ENCODE peak calls at places on chromosomes 5 and 9, in eight cellular contexts. One of them, this sample, is unnamed.

GRCh38 chr5:139671096-139671841 is 23.1 kb downstream of the CXXC5 start:
- DNase-seq in NCI-H1092: no peak
- DNase-seq in stimulated activated CD4-positive, alpha-beta T cell treated with anti-CD3 and anti-CD28 coated beads, Interleukin-12 subunit alpha, Interleukin-12 subunit beta, amount 100 ng/mL, for 48 hours: no peak
- DNase-seq in HFFc6: no peak
- DNase-seq in heart left ventricle: no peak
- DNase-seq in fibroblast of lung: no peak
- DNase-seq in activated gamma-delta T cell treated with Interleukin-2 at 50 U/mL for 16 hours: no peak
- DNase-seq in dermis microvascular lymphatic vessel endothelial cell: no peak
- DNase-seq in this sample: no peak

GRCh38 chr5:156686816-156687215 is 163.3 kb upstream of the PPP1R2B start:
- DNase-seq in NCI-H1092: no peak
- DNase-seq in stimulated activated CD4-positive, alpha-beta T cell treated with anti-CD3 and anti-CD28 coated beads, Interleukin-12 subunit alpha, Interleukin-12 subunit beta, amount 100 ng/mL, for 48 hours: no peak
- DNase-seq in HFFc6: no peak
- DNase-seq in heart left ventricle: no peak
- DNase-seq in fibroblast of lung: no peak
- DNase-seq in activated gamma-delta T cell treated with Interleukin-2 at 50 U/mL for 16 hours: no peak
- DNase-seq in dermis microvascular lymphatic vessel endothelial cell: no peak
- DNase-seq in this sample: no peak

GRCh38 chr5:1410156-1411014 is 34.9 kb downstream of the SLC6A3 start:
- DNase-seq in NCI-H1092: no peak
- DNase-seq in stimulated activated CD4-positive, alpha-beta T cell treated with anti-CD3 and anti-CD28 coated beads, Interleukin-12 subunit alpha, Interleukin-12 subunit beta, amount 100 ng/mL, for 48 hours: no peak
- DNase-seq in HFFc6: no peak
- DNase-seq in heart left ventricle: no peak
- DNase-seq in fibroblast of lung: no peak
- DNase-seq in activated gamma-delta T cell treated with Interleukin-2 at 50 U/mL for 16 hours: no peak
- DNase-seq in dermis microvascular lymphatic vessel endothelial cell: no peak
- DNase-seq in this sample: no peak

GRCh38 chr9:122318284-122318683 is 52.5 kb upstream of the PTGS1 start:
- DNase-seq in NCI-H1092: no peak
- DNase-seq in stimulated activated CD4-positive, alpha-beta T cell treated with anti-CD3 and anti-CD28 coated beads, Interleukin-12 subunit alpha, Interleukin-12 subunit beta, amount 100 ng/mL, for 48 hours: no peak
- DNase-seq in HFFc6: no peak
- DNase-seq in heart left ventricle: peak
- DNase-seq in fibroblast of lung: peak
- DNase-seq in activated gamma-delta T cell treated with Interleukin-2 at 50 U/mL for 16 hours: no peak
- DNase-seq in dermis microvascular lymphatic vessel endothelial cell: no peak
- DNase-seq in this sample: peak

GRCh38 chr5:10760033-10760975 is 730 bp downstream of the DAP start:
- DNase-seq in NCI-H1092: peak
- DNase-seq in stimulated activated CD4-positive, alpha-beta T cell treated with anti-CD3 and anti-CD28 coated beads, Interleukin-12 subunit alpha, Interleukin-12 subunit beta, amount 100 ng/mL, for 48 hours: no peak
- DNase-seq in HFFc6: peak
- DNase-seq in heart left ventricle: peak
- DNase-seq in fibroblast of lung: peak
- DNase-seq in activated gamma-delta T cell treated with Interleukin-2 at 50 U/mL for 16 hours: no peak
- DNase-seq in dermis microvascular lymphatic vessel endothelial cell: peak
- DNase-seq in this sample: no peak

GRCh38 chr9:83062011-83062652 is 810 bp downstream of the RASEF start:
- DNase-seq in NCI-H1092: peak
- DNase-seq in stimulated activated CD4-positive, alpha-beta T cell treated with anti-CD3 and anti-CD28 coated beads, Interleukin-12 subunit alpha, Interleukin-12 subunit beta, amount 100 ng/mL, for 48 hours: no peak
- DNase-seq in HFFc6: no peak
- DNase-seq in heart left ventricle: no peak
- DNase-seq in fibroblast of lung: peak
- DNase-seq in activated gamma-delta T cell treated with Interleukin-2 at 50 U/mL for 16 hours: no peak
- DNase-seq in dermis microvascular lymphatic vessel endothelial cell: no peak
- DNase-seq in this sample: no peak

GRCh38 chr5:177552839-177553455 is 1.4 kb downstream of the FAM193B start:
- DNase-seq in NCI-H1092: no peak
- DNase-seq in stimulated activated CD4-positive, alpha-beta T cell treated with anti-CD3 and anti-CD28 coated beads, Interleukin-12 subunit alpha, Interleukin-12 subunit beta, amount 100 ng/mL, for 48 hours: no peak
- DNase-seq in HFFc6: no peak
- DNase-seq in heart left ventricle: no peak
- DNase-seq in fibroblast of lung: peak
- DNase-seq in activated gamma-delta T cell treated with Interleukin-2 at 50 U/mL for 16 hours: no peak
- DNase-seq in dermis microvascular lymphatic vessel endothelial cell: no peak
- DNase-seq in this sample: no peak

GRCh38 chr9:93684806-93685553 is 108.6 kb downstream of the PHF2 start:
- DNase-seq in NCI-H1092: no peak
- DNase-seq in stimulated activated CD4-positive, alpha-beta T cell treated with anti-CD3 and anti-CD28 coated beads, Interleukin-12 subunit alpha, Interleukin-12 subunit beta, amount 100 ng/mL, for 48 hours: no peak
- DNase-seq in HFFc6: no peak
- DNase-seq in heart left ventricle: no peak
- DNase-seq in fibroblast of lung: no peak
- DNase-seq in activated gamma-delta T cell treated with Interleukin-2 at 50 U/mL for 16 hours: no peak
- DNase-seq in dermis microvascular lymphatic vessel endothelial cell: no peak
- DNase-seq in this sample: no peak

GRCh38 chr5:157109744-157110143 is 900 bp upstream of the HAVCR2 start:
- DNase-seq in NCI-H1092: no peak
- DNase-seq in stimulated activated CD4-positive, alpha-beta T cell treated with anti-CD3 and anti-CD28 coated beads, Interleukin-12 subunit alpha, Interleukin-12 subunit beta, amount 100 ng/mL, for 48 hours: no peak
- DNase-seq in HFFc6: no peak
- DNase-seq in heart left ventricle: no peak
- DNase-seq in fibroblast of lung: no peak
- DNase-seq in activated gamma-delta T cell treated with Interleukin-2 at 50 U/mL for 16 hours: peak
- DNase-seq in dermis microvascular lymphatic vessel endothelial cell: no peak
- DNase-seq in this sample: no peak

GRCh38 chr9:93155716-93156474 is 21.8 kb upstream of the NINJ1 start:
- DNase-seq in NCI-H1092: no peak
- DNase-seq in stimulated activated CD4-positive, alpha-beta T cell treated with anti-CD3 and anti-CD28 coated beads, Interleukin-12 subunit alpha, Interleukin-12 subunit beta, amount 100 ng/mL, for 48 hours: no peak
- DNase-seq in HFFc6: no peak
- DNase-seq in heart left ventricle: no peak
- DNase-seq in fibroblast of lung: no peak
- DNase-seq in activated gamma-delta T cell treated with Interleukin-2 at 50 U/mL for 16 hours: no peak
- DNase-seq in dermis microvascular lymphatic vessel endothelial cell: no peak
- DNase-seq in this sample: no peak

GRCh38 chr9:38387751-38388150 is 4.8 kb upstream of the ALDH1B1 start:
- DNase-seq in NCI-H1092: no peak
- DNase-seq in stimulated activated CD4-positive, alpha-beta T cell treated with anti-CD3 and anti-CD28 coated beads, Interleukin-12 subunit alpha, Interleukin-12 subunit beta, amount 100 ng/mL, for 48 hours: no peak
- DNase-seq in HFFc6: no peak
- DNase-seq in heart left ventricle: no peak
- DNase-seq in fibroblast of lung: no peak
- DNase-seq in activated gamma-delta T cell treated with Interleukin-2 at 50 U/mL for 16 hours: no peak
- DNase-seq in dermis microvascular lymphatic vessel endothelial cell: no peak
- DNase-seq in this sample: no peak

GRCh38 chr5:161530700-161531099 is 15.8 kb downstream of the GABRB2 start:
- DNase-seq in NCI-H1092: no peak
- DNase-seq in stimulated activated CD4-positive, alpha-beta T cell treated with anti-CD3 and anti-CD28 coated beads, Interleukin-12 subunit alpha, Interleukin-12 subunit beta, amount 100 ng/mL, for 48 hours: no peak
- DNase-seq in HFFc6: no peak
- DNase-seq in heart left ventricle: no peak
- DNase-seq in fibroblast of lung: no peak
- DNase-seq in activated gamma-delta T cell treated with Interleukin-2 at 50 U/mL for 16 hours: no peak
- DNase-seq in dermis microvascular lymphatic vessel endothelial cell: no peak
- DNase-seq in this sample: no peak

GRCh38 chr5:90438100-90438499 is 28.5 kb upstream of the CETN3 start:
- DNase-seq in NCI-H1092: no peak
- DNase-seq in stimulated activated CD4-positive, alpha-beta T cell treated with anti-CD3 and anti-CD28 coated beads, Interleukin-12 subunit alpha, Interleukin-12 subunit beta, amount 100 ng/mL, for 48 hours: no peak
- DNase-seq in HFFc6: no peak
- DNase-seq in heart left ventricle: no peak
- DNase-seq in fibroblast of lung: no peak
- DNase-seq in activated gamma-delta T cell treated with Interleukin-2 at 50 U/mL for 16 hours: no peak
- DNase-seq in dermis microvascular lymphatic vessel endothelial cell: no peak
- DNase-seq in this sample: no peak

GRCh38 chr5:6915574-6915973 is 202.3 kb downstream of the TENT4A start:
- DNase-seq in NCI-H1092: no peak
- DNase-seq in stimulated activated CD4-positive, alpha-beta T cell treated with anti-CD3 and anti-CD28 coated beads, Interleukin-12 subunit alpha, Interleukin-12 subunit beta, amount 100 ng/mL, for 48 hours: no peak
- DNase-seq in HFFc6: no peak
- DNase-seq in heart left ventricle: no peak
- DNase-seq in fibroblast of lung: no peak
- DNase-seq in activated gamma-delta T cell treated with Interleukin-2 at 50 U/mL for 16 hours: no peak
- DNase-seq in dermis microvascular lymphatic vessel endothelial cell: no peak
- DNase-seq in this sample: no peak

GRCh38 chr9:86546712-86547111 is 192.5 kb upstream of the TUT7 start:
- DNase-seq in NCI-H1092: peak
- DNase-seq in stimulated activated CD4-positive, alpha-beta T cell treated with anti-CD3 and anti-CD28 coated beads, Interleukin-12 subunit alpha, Interleukin-12 subunit beta, amount 100 ng/mL, for 48 hours: no peak
- DNase-seq in HFFc6: no peak
- DNase-seq in heart left ventricle: no peak
- DNase-seq in fibroblast of lung: peak
- DNase-seq in activated gamma-delta T cell treated with Interleukin-2 at 50 U/mL for 16 hours: no peak
- DNase-seq in dermis microvascular lymphatic vessel endothelial cell: no peak
- DNase-seq in this sample: no peak

GRCh38 chr9:119868694-119869093 is 499.5 kb upstream of the BRINP1 start:
- DNase-seq in NCI-H1092: peak
- DNase-seq in stimulated activated CD4-positive, alpha-beta T cell treated with anti-CD3 and anti-CD28 coated beads, Interleukin-12 subunit alpha, Interleukin-12 subunit beta, amount 100 ng/mL, for 48 hours: no peak
- DNase-seq in HFFc6: no peak
- DNase-seq in heart left ventricle: no peak
- DNase-seq in fibroblast of lung: no peak
- DNase-seq in activated gamma-delta T cell treated with Interleukin-2 at 50 U/mL for 16 hours: no peak
- DNase-seq in dermis microvascular lymphatic vessel endothelial cell: no peak
- DNase-seq in this sample: no peak

GRCh38 chr9:6925841-6926240 is 168.1 kb downstream of the KDM4C start:
- DNase-seq in NCI-H1092: no peak
- DNase-seq in stimulated activated CD4-positive, alpha-beta T cell treated with anti-CD3 and anti-CD28 coated beads, Interleukin-12 subunit alpha, Interleukin-12 subunit beta, amount 100 ng/mL, for 48 hours: no peak
- DNase-seq in HFFc6: no peak
- DNase-seq in heart left ventricle: no peak
- DNase-seq in fibroblast of lung: no peak
- DNase-seq in activated gamma-delta T cell treated with Interleukin-2 at 50 U/mL for 16 hours: no peak
- DNase-seq in dermis microvascular lymphatic vessel endothelial cell: no peak
- DNase-seq in this sample: no peak

GRCh38 chr9:130208600-130209347 is 36.6 kb downstream of the NCS1 start:
- DNase-seq in NCI-H1092: no peak
- DNase-seq in stimulated activated CD4-positive, alpha-beta T cell treated with anti-CD3 and anti-CD28 coated beads, Interleukin-12 subunit alpha, Interleukin-12 subunit beta, amount 100 ng/mL, for 48 hours: no peak
- DNase-seq in HFFc6: no peak
- DNase-seq in heart left ventricle: no peak
- DNase-seq in fibroblast of lung: no peak
- DNase-seq in activated gamma-delta T cell treated with Interleukin-2 at 50 U/mL for 16 hours: no peak
- DNase-seq in dermis microvascular lymphatic vessel endothelial cell: no peak
- DNase-seq in this sample: no peak

GRCh38 chr9:12699529-12699928 is 6.3 kb downstream of the TYRP1 start:
- DNase-seq in NCI-H1092: no peak
- DNase-seq in stimulated activated CD4-positive, alpha-beta T cell treated with anti-CD3 and anti-CD28 coated beads, Interleukin-12 subunit alpha, Interleukin-12 subunit beta, amount 100 ng/mL, for 48 hours: no peak
- DNase-seq in HFFc6: peak
- DNase-seq in heart left ventricle: no peak
- DNase-seq in fibroblast of lung: peak
- DNase-seq in activated gamma-delta T cell treated with Interleukin-2 at 50 U/mL for 16 hours: no peak
- DNase-seq in dermis microvascular lymphatic vessel endothelial cell: peak
- DNase-seq in this sample: no peak

GRCh38 chr5:163384669-163385068 is 52.7 kb upstream of the CCNG1 start:
- DNase-seq in NCI-H1092: no peak
- DNase-seq in stimulated activated CD4-positive, alpha-beta T cell treated with anti-CD3 and anti-CD28 coated beads, Interleukin-12 subunit alpha, Interleukin-12 subunit beta, amount 100 ng/mL, for 48 hours: no peak
- DNase-seq in HFFc6: no peak
- DNase-seq in heart left ventricle: no peak
- DNase-seq in fibroblast of lung: no peak
- DNase-seq in activated gamma-delta T cell treated with Interleukin-2 at 50 U/mL for 16 hours: no peak
- DNase-seq in dermis microvascular lymphatic vessel endothelial cell: no peak
- DNase-seq in this sample: no peak

GRCh38 chr9:89497978-89498844 is at the start of gene SEMA4D:
- DNase-seq in NCI-H1092: peak
- DNase-seq in stimulated activated CD4-positive, alpha-beta T cell treated with anti-CD3 and anti-CD28 coated beads, Interleukin-12 subunit alpha, Interleukin-12 subunit beta, amount 100 ng/mL, for 48 hours: no peak
- DNase-seq in HFFc6: no peak
- DNase-seq in heart left ventricle: peak
- DNase-seq in fibroblast of lung: peak
- DNase-seq in activated gamma-delta T cell treated with Interleukin-2 at 50 U/mL for 16 hours: no peak
- DNase-seq in dermis microvascular lymphatic vessel endothelial cell: no peak
- DNase-seq in this sample: no peak

GRCh38 chr5:173065155-173065554 is 9.0 kb downstream of the CREBRF start:
- DNase-seq in NCI-H1092: no peak
- DNase-seq in stimulated activated CD4-positive, alpha-beta T cell treated with anti-CD3 and anti-CD28 coated beads, Interleukin-12 subunit alpha, Interleukin-12 subunit beta, amount 100 ng/mL, for 48 hours: no peak
- DNase-seq in HFFc6: no peak
- DNase-seq in heart left ventricle: no peak
- DNase-seq in fibroblast of lung: no peak
- DNase-seq in activated gamma-delta T cell treated with Interleukin-2 at 50 U/mL for 16 hours: no peak
- DNase-seq in dermis microvascular lymphatic vessel endothelial cell: no peak
- DNase-seq in this sample: no peak

GRCh38 chr5:60323596-60323995 is 376.4 kb downstream of the DEPDC1B start:
- DNase-seq in NCI-H1092: no peak
- DNase-seq in stimulated activated CD4-positive, alpha-beta T cell treated with anti-CD3 and anti-CD28 coated beads, Interleukin-12 subunit alpha, Interleukin-12 subunit beta, amount 100 ng/mL, for 48 hours: no peak
- DNase-seq in HFFc6: no peak
- DNase-seq in heart left ventricle: no peak
- DNase-seq in fibroblast of lung: no peak
- DNase-seq in activated gamma-delta T cell treated with Interleukin-2 at 50 U/mL for 16 hours: no peak
- DNase-seq in dermis microvascular lymphatic vessel endothelial cell: no peak
- DNase-seq in this sample: no peak

GRCh38 chr9:83957029-83957513 is 22.9 kb downstream of the HNRNPK start:
- DNase-seq in NCI-H1092: no peak
- DNase-seq in stimulated activated CD4-positive, alpha-beta T cell treated with anti-CD3 and anti-CD28 coated beads, Interleukin-12 subunit alpha, Interleukin-12 subunit beta, amount 100 ng/mL, for 48 hours: no peak
- DNase-seq in HFFc6: no peak
- DNase-seq in heart left ventricle: no peak
- DNase-seq in fibroblast of lung: no peak
- DNase-seq in activated gamma-delta T cell treated with Interleukin-2 at 50 U/mL for 16 hours: no peak
- DNase-seq in dermis microvascular lymphatic vessel endothelial cell: no peak
- DNase-seq in this sample: no peak

GRCh38 chr5:76790632-76791290 is 28.1 kb upstream of the F2RL1 start:
- DNase-seq in NCI-H1092: no peak
- DNase-seq in stimulated activated CD4-positive, alpha-beta T cell treated with anti-CD3 and anti-CD28 coated beads, Interleukin-12 subunit alpha, Interleukin-12 subunit beta, amount 100 ng/mL, for 48 hours: no peak
- DNase-seq in HFFc6: peak
- DNase-seq in heart left ventricle: peak
- DNase-seq in fibroblast of lung: peak
- DNase-seq in activated gamma-delta T cell treated with Interleukin-2 at 50 U/mL for 16 hours: no peak
- DNase-seq in dermis microvascular lymphatic vessel endothelial cell: peak
- DNase-seq in this sample: peak

GRCh38 chr5:153551537-153552079 is 61.1 kb downstream of the GRIA1 start:
- DNase-seq in NCI-H1092: no peak
- DNase-seq in stimulated activated CD4-positive, alpha-beta T cell treated with anti-CD3 and anti-CD28 coated beads, Interleukin-12 subunit alpha, Interleukin-12 subunit beta, amount 100 ng/mL, for 48 hours: no peak
- DNase-seq in HFFc6: peak
- DNase-seq in heart left ventricle: no peak
- DNase-seq in fibroblast of lung: peak
- DNase-seq in activated gamma-delta T cell treated with Interleukin-2 at 50 U/mL for 16 hours: no peak
- DNase-seq in dermis microvascular lymphatic vessel endothelial cell: no peak
- DNase-seq in this sample: peak

GRCh38 chr5:150515446-150515845 is 7.5 kb downstream of the NDST1 start:
- DNase-seq in NCI-H1092: no peak
- DNase-seq in stimulated activated CD4-positive, alpha-beta T cell treated with anti-CD3 and anti-CD28 coated beads, Interleukin-12 subunit alpha, Interleukin-12 subunit beta, amount 100 ng/mL, for 48 hours: no peak
- DNase-seq in HFFc6: no peak
- DNase-seq in heart left ventricle: peak
- DNase-seq in fibroblast of lung: peak
- DNase-seq in activated gamma-delta T cell treated with Interleukin-2 at 50 U/mL for 16 hours: no peak
- DNase-seq in dermis microvascular lymphatic vessel endothelial cell: no peak
- DNase-seq in this sample: no peak

This sample was measured in astrocyte of the cerebellum.